ENCODE peak calls at places on chromosomes 3 and 15, in six cellular contexts. T, P, F, B, W and E are unnamed samples. For H3K27me3, the result is how much of the 10 kb centered on the place peaks cover.

GRCh38 chr15:81410318-81410753 is 36.3 kb upstream of the TMC3 start:
- DNase-seq in B (no peak), T (peak), P (peak), F (peak), W (peak), E (peak)

GRCh38 chr15:31499236-31499952 is 172.8 kb downstream of the KLF13 start:
- DNase-seq in T (no peak), W (no peak), B (no peak), F (no peak), P (no peak), E (no peak)

GRCh38 chr3:72728958-72729467 is 119.2 kb downstream of the SHQ1 start:
- DNase-seq in T (no peak), P (no peak), F (peak), B (no peak), W (no peak), E (peak)

GRCh38 chr3:21942328-21942727 is 191.3 kb upstream of the ZNF385D start:
- DNase-seq in T (no peak), B (no peak), F (no peak), P (peak), W (peak), E (no peak)

GRCh38 chr15:60135961-60136360 is 131.8 kb downstream of the FOXB1 start:
- DNase-seq in T (no peak), B (no peak), F (no peak), W (no peak), P (no peak), E (no peak)

GRCh38 chr3:183328823-183329222 is 75.8 kb downstream of the B3GNT5 start:
- DNase-seq in B (no peak), F (no peak), T (no peak), P (no peak), W (no peak), E (no peak)

GRCh38 chr3:242986-243706 is 46.6 kb downstream of the CHL1 start:
- DNase-seq in F (no peak), P (peak), W (no peak), T (no peak), B (no peak), E (no peak)

GRCh38 chr3:127234784-127235183 is 41.9 kb downstream of the PRR23E start:
- DNase-seq in B (no peak), P (no peak), F (no peak), W (no peak), T (no peak), E (no peak)

GRCh38 chr3:148714521-148714920 is 16.8 kb downstream of the AGTR1 start:
- DNase-seq in T (no peak), B (no peak), W (no peak), F (no peak), P (no peak), E (no peak)

GRCh38 chr3:44252332-44252731 is 10.6 kb downstream of the TOPAZ1 start:
- DNase-seq in B (no peak), F (no peak), P (no peak), W (no peak), T (no peak), E (no peak)

DNA sequence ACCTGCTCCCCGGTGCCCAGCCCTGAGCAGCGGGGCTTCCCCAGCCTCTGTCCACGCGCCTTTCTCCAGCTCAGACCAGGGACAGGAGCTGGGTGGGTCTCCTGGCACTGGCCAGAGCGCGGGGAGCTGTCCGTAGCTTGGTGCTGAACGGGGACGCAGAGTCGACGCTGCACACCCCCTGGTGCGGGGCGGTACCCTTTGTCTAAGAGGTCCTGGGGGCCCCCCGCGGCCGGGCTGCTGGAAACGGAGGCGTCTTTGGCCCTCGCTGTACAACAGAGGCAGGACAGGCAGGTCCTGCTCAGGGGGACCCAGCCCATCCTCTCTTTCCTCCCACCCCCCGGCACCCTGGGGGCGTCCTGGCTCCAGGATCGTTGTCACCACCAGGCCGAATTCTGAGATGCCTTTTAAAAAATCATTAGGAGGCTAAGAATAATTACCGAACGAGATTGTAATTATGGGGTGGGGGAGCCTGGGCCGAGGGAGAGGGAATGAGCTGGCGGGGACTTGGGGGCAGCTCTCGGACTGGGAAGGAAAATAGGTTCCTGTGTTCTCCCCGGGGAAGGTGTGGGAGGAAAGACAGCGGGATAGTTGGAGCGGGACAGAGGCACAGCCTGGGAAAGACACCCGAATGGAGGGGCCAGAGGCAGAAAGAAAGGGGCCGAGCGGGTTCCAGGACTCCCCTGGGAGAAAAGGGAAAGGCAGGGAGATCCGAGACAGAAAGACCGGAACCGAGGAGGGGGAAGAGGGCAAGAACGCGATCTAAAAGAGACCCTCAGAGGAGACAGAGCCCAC is 4.1 kb upstream of the SKOR1 start:
- DNase-seq in B (no peak), F (peak), T (no peak), W (peak), P (no peak), E (peak)
- H3K27me3 ChIP-seq in B (under half), F (half or more), T (under half), W (half or more), P (half or more), E (half or more)

GRCh38 chr15:83061680-83062079 is 5.4 kb downstream of the BTBD1 start:
- DNase-seq in W (no peak), F (no peak), P (no peak), B (no peak), T (no peak), E (no peak)
- H3K4me3 ChIP-seq in W (no peak), F (no peak), P (no peak), B (no peak), T (no peak), E (no peak)

GRCh38 chr15:52783191-52783829 is 6.8 kb downstream of the ONECUT1 start:
- DNase-seq in T (no peak), F (peak), P (no peak), W (no peak), B (no peak), E (peak)
- H3K27me3 ChIP-seq in T (under half), F (half or more), P (half or more), W (half or more), B (under half), E (half or more)

DNA sequence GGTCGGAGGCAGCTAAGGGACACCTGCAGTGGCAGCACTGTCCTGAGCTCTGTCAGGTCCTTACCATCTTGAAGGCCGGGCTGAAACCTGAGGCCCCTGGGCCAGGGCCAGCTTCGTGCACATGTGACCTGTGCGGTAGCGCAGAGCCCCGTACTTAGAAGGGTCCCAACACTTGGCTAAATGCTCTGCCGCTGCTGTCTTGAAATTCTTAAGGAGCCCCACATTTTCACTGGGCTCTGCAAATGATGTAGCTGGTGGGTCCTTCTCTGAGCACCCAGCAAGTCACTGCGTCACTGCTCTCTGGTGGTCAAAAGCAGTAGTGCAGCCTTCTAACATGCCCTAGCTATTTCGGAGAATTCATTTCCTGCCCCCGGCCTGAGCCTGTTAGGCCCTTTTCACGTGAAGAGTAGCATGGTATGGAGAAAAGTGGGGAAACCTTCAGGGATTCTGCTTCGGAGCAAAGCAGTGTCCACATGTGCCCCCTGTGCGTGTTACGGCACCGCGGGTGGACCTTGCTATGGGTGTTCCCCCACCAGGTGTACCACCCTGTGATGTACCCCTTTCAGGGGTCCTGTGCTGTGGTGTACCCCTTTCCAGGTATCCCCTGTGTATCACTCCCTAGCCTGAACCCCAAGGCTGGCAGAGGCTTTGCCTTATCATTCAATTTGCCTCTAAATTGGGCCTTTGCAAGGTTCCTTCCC is 79.7 kb downstream of the TMEM266 start:
- DNase-seq in P (peak), T (peak), B (peak), F (peak), W (peak), E (peak)
- H3K4me3 ChIP-seq in P (no peak), T (no peak), B (no peak), F (no peak), W (peak), E (no peak)

GRCh38 chr3:24834442-24834841 is 339.8 kb upstream of the THRB start:
- DNase-seq in T (no peak), B (no peak), W (no peak), P (no peak), F (no peak), E (no peak)

GRCh38 chr3:24830230-24831152 is 335.8 kb upstream of the THRB start:
- DNase-seq in P (no peak), B (no peak), F (peak), W (no peak), T (no peak), E (peak)

GRCh38 chr3:24829011-24829581 is 334.4 kb upstream of the THRB start:
- DNase-seq in W (no peak), F (peak), T (no peak), B (no peak), P (no peak), E (peak)

GRCh38 chr3:24832878-24833277 is 338.2 kb upstream of the THRB start:
- DNase-seq in B (no peak), W (no peak), T (no peak), F (no peak), P (no peak), E (no peak)

DNA sequence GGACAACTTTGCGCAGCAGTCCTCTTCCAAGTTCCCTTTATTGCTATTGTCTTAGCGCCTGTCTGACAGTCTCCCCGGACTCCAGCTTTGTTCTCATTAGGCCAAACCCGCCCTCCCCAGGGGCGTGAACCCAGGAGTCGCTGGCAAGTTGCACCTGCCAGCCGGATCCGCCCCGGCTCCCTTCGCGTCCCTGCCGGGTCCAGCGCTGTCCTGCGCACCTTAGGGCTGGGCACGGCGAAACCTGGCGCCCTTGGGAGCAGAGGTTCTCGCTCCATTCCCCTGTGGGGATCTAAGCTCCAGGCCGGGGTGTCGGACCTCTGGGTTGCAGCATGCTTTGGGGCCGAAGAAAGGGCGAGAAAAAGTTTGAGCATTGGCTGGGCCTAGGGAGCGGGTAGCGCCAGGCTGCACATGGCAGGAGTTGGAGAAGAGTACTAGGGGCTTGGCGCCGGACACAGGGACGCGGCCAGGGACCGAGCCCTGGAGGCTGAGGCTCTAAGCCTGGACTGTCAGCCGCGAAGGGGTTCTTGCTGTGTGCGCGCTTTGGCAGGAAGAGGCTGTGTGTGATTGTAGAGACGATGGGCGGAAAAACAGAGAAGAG is 335.1 kb upstream of the THRB start:
- DNase-seq in B (no peak), F (peak), T (no peak), W (no peak), P (no peak), E (peak)
- H3K27me3 ChIP-seq in B (under half), F (half or more), T (under half), W (under half), P (under half), E (half or more)

DNA sequence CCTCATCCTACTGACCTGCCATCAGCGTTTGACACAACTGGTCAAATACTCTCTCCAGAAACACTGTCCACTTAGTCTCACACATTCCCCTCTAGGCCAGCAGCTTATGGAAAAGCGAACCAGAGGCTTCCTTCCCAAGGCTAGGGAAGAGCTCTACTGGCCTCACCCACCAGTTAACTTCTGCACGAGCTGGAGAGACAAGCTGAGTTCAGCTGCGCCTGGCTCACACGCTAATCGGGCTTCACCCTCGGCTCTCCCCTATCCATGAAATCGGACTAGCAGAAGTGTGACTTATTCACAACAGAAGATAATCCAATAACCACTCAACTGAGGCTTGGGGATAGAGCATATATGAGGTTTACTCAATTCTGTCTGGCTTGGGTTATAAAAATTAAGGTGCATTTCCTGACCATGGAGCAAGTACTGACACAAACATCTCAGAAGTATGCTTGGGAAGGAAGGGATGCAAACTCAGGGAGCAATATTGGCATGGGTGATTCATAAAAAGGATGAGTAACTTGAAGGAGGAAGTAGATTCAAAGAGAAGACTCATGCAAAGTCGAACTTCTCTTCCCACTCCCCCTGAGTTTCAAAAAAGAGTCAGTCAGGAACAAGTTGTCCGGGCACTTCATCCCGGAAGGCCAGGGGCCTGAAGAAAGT is 73.1 kb downstream of the XXYLT1 start:
- DNase-seq in F (no peak), B (no peak), T (peak), W (no peak), P (no peak), E (no peak)
- H3K4me3 ChIP-seq in F (no peak), B (no peak), T (no peak), W (no peak), P (no peak), E (no peak)

GRCh38 chr15:73751896-73752816 is 995 bp downstream of the INSYN1 start:
- DNase-seq in B (no peak), F (peak), T (no peak), W (no peak), P (no peak), E (peak)
- H3K27me3 ChIP-seq in B (under half), F (under half), T (under half), W (under half), P (half or more), E (under half)